ENCODE peak calls at places on chromosome 15, in six cellular contexts. C, H, O, L, R and A are unnamed samples.

GRCh38 chr15:28921925-28922711 is 36.3 kb downstream of the APBA2 start:
- DNase-seq in C (no peak), H (no peak), O (no peak), L (no peak), R (no peak), A (no peak)

GRCh38 chr15:43868412-43868811 is 41.6 kb downstream of the WDR76 start:
- DNase-seq in C (no peak), H (no peak), O (no peak), L (no peak), R (no peak), A (no peak)

GRCh38 chr15:48300038-48300437 is 31.2 kb upstream of the DUT start:
- DNase-seq in C (no peak), H (no peak), O (no peak), L (no peak), R (no peak), A (no peak)

GRCh38 chr15:90482124-90483011 is 47.4 kb upstream of the CRTC3 start:
- DNase-seq in C (peak), H (peak), O (no peak), L (peak), R (no peak), A (peak)

GRCh38 chr15:99154271-99154670 is 49.4 kb downstream of the SYNM start:
- DNase-seq in C (no peak), H (no peak), O (no peak), L (no peak), R (no peak), A (no peak)

GRCh38 chr15:65263313-65263712 is 23.4 kb downstream of the PARP16 start:
- DNase-seq in C (no peak), H (no peak), O (no peak), L (no peak), R (no peak), A (no peak)

GRCh38 chr15:75233504-75234190 is 24.5 kb upstream of the GOLGA6C start:
- DNase-seq in C (no peak), H (no peak), O (no peak), L (no peak), R (no peak), A (no peak)

GRCh38 chr15:57298843-57299550 is 77.3 kb upstream of the CGNL1 start:
- DNase-seq in C (no peak), H (no peak), O (no peak), L (no peak), R (no peak), A (no peak)

GRCh38 chr15:71440479-71441071 is 325.3 kb downstream of the THSD4 start:
- DNase-seq in C (no peak), H (no peak), O (peak), L (peak), R (peak), A (no peak)

GRCh38 chr15:98803228-98804056 is 155.1 kb downstream of the IGF1R start:
- DNase-seq in C (peak), H (no peak), O (no peak), L (no peak), R (no peak), A (no peak)

GRCh38 chr15:74272812-74273211 is 36.7 kb downstream of the CCDC33 start:
- DNase-seq in C (no peak), H (no peak), O (no peak), L (no peak), R (no peak), A (no peak)

GRCh38 chr15:65551183-65551582 is 20.9 kb downstream of the HACD3 start:
- DNase-seq in C (no peak), H (no peak), O (no peak), L (no peak), R (no peak), A (no peak)

GRCh38 chr15:93298901-93299300 is 209.9 kb upstream of the RGMA start:
- DNase-seq in C (no peak), H (no peak), O (no peak), L (no peak), R (no peak), A (no peak)

GRCh38 chr15:90174140-90174891 is 26.8 kb upstream of the SEMA4B start:
- DNase-seq in C (peak), H (no peak), O (no peak), L (peak), R (no peak), A (no peak)

GRCh38 chr15:72284781-72285180 is 12.4 kb upstream of the PARP6 start:
- DNase-seq in C (no peak), H (no peak), O (no peak), L (no peak), R (no peak), A (no peak)

GRCh38 chr15:72983812-72984211 is 68.5 kb upstream of the NEO1 start:
- DNase-seq in C (no peak), H (no peak), O (no peak), L (no peak), R (no peak), A (no peak)

GRCh38 chr15:96333194-96334016 is 2.9 kb downstream of the NR2F2 start:
- DNase-seq in C (no peak), H (no peak), O (peak), L (peak), R (no peak), A (no peak)

GRCh38 chr15:86611392-86612040 is 531.8 kb downstream of the AGBL1 start:
- DNase-seq in C (no peak), H (no peak), O (no peak), L (peak), R (no peak), A (no peak)

GRCh38 chr15:59622289-59622688 is 10.7 kb downstream of the GCNT3 start:
- DNase-seq in C (no peak), H (peak), O (no peak), L (peak), R (no peak), A (no peak)

GRCh38 chr15:68386587-68387287 is 45.2 kb downstream of the ITGA11 start:
- DNase-seq in C (no peak), H (no peak), O (no peak), L (no peak), R (no peak), A (no peak)

GRCh38 chr15:83955806-83956265 is 279.7 kb upstream of the GOLGA6L4 start:
- DNase-seq in C (no peak), H (no peak), O (no peak), L (no peak), R (no peak), A (no peak)

GRCh38 chr15:76993114-76993715 is 1.7 kb upstream of the PSTPIP1 start:
- DNase-seq in C (no peak), H (no peak), O (no peak), L (no peak), R (no peak), A (no peak)

GRCh38 chr15:99086327-99086667 is 18.6 kb upstream of the SYNM start:
- DNase-seq in C (no peak), H (no peak), O (no peak), L (no peak), R (no peak), A (no peak)

GRCh38 chr15:90261811-90262210 is 3.7 kb upstream of the NGRN start:
- DNase-seq in C (no peak), H (no peak), O (no peak), L (no peak), R (no peak), A (peak)

GRCh38 chr15:39074341-39074740 is 506.5 kb upstream of the THBS1 start:
- DNase-seq in C (no peak), H (no peak), O (no peak), L (no peak), R (no peak), A (no peak)

GRCh38 chr15:36152961-36153360 is 426.5 kb upstream of the CDIN1 start:
- DNase-seq in C (no peak), H (no peak), O (no peak), L (no peak), R (no peak), A (no peak)

GRCh38 chr15:64096486-64097431 is 977 bp downstream of the SNX1 start:
- DNase-seq in C (peak), H (no peak), O (peak), L (peak), R (no peak), A (no peak)